ENCODE peak calls at places on chromosomes 7 and 10, in four cellular contexts. Y is heart left ventricle, E is heart right ventricle, F is keratinocyte. H is an unnamed sample. For H3K9me3, the result is how much of the 10 kb centered on the place peaks cover.

GRCh38 chr10:68327889-68328786 is 3.7 kb upstream of the HNRNPH3 start:
- DNase-seq in Y (no peak), E (no peak), F (no peak), H (no peak)

GRCh38 chr10:68489919-68490318 is 18.1 kb upstream of the DNA2 start:
- DNase-seq in Y (no peak), E (no peak), F (no peak), H (no peak)

GRCh38 chr10:19505320-19506092 is 310.7 kb upstream of the PLXDC2 start:
- DNase-seq in Y (no peak), E (no peak), F (no peak), H (no peak)

GRCh38 chr7:158244873-158245723 is 342.5 kb downstream of the PTPRN2 start:
- DNase-seq in Y (no peak), E (no peak), F (no peak), H (no peak)

GRCh38 chr7:27155816-27156507 is 513 bp downstream of the HOXA7 start:
- DNase-seq in Y (no peak), E (no peak), F (no peak), H (peak)

GRCh38 chr10:21675157-21675796 is 141.2 kb downstream of the MLLT10 start:
- DNase-seq in Y (no peak), E (no peak), F (no peak), H (peak)

GRCh38 chr10:119119400-119119799 is 15.5 kb downstream of the DENND10 start:
- DNase-seq in Y (no peak), E (no peak), F (no peak), H (no peak)

GRCh38 chr10:69160809-69161225 is 19.2 kb upstream of the SUPV3L1 start:
- DNase-seq in Y (no peak), E (no peak), F (no peak), H (no peak)

GRCh38 chr10:3780056-3780765 is 4.8 kb downstream of the KLF6 start:
- DNase-seq in Y (no peak), E (no peak), F (no peak), H (no peak)

GRCh38 chr10:83965473-83965872 is 173.8 kb upstream of the GHITM start:
- DNase-seq in Y (no peak), E (no peak), F (no peak), H (no peak)

GRCh38 chr10:103605359-103606156 is 112.1 kb downstream of the NEURL1 start:
- DNase-seq in Y (peak), E (no peak), F (no peak), H (peak)

GRCh38 chr7:8274589-8274988 is 12.6 kb upstream of the ICA1 start:
- DNase-seq in Y (no peak), E (no peak), F (no peak), H (no peak)

GRCh38 chr10:3702569-3702968 is 82.4 kb downstream of the KLF6 start:
- DNase-seq in Y (no peak), E (no peak), F (no peak), H (no peak)

GRCh38 chr7:37410305-37411209 is 38.1 kb downstream of the ELMO1 start:
- DNase-seq in Y (no peak), E (no peak), F (no peak), H (no peak)

GRCh38 chr7:1713502-1714484 is 43.7 kb downstream of the ELFN1 start:
- DNase-seq in Y (peak), E (peak), F (no peak), H (peak)

GRCh38 chr10:130246113-130246512 is 109.9 kb downstream of the GLRX3 start:
- DNase-seq in Y (no peak), E (no peak), F (no peak), H (no peak)
- H3K9me3 ChIP-seq in Y (under half), E (under half), F (under half), H (under half)

DNA sequence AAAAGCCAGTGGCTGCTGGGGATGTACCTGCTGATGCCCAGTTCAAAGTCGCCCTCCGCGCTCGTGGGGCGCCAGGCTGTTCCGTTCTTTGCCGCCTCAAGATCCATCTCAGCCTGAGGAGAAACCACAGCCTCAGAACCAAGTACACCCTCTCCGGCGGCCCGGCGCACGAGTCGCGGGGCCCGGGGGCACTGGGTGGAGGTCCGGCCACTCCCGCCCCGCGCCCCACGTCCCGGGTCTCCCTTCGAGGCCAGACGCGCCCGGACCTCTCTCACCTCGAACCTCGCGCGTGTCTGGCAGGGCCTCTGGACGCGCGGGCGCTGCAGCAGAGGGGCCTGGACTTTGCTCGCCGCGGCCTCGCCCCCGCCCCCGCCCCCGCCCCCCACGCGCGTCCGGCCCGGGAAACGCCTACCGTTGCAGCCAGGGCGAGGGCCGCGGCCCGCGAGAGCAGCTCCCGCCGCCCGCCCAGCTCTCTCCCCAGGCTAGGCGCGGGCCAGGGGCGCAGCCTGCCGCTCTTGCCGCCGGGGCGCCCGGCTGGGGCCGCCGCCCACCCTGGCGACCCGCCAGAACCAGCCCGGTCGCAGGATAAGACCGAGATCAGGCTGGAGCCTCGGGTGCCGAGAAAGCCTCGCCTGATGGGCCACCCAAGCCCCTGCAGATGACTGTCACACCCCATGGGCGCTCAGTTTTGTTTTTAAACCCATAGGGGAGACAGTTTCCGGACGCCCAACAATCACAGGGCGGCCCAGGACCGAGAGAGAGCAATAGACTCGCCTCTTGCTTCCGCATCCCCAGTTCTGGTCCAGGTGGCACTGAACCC is at the start of gene ABCB4:
- DNase-seq in Y (peak), E (peak), F (no peak), H (no peak)
- H3K4me3 ChIP-seq in Y (peak), E (peak), F (no peak), H (no peak)

GRCh38 chr10:29113251-29113945 is 175.5 kb upstream of the LYZL1 start:
- DNase-seq in Y (no peak), E (no peak), F (no peak), H (no peak)

GRCh38 chr10:29124864-29125263 is 164.0 kb upstream of the LYZL1 start:
- DNase-seq in Y (no peak), E (no peak), F (no peak), H (no peak)

GRCh38 chr10:29120216-29120615 is 168.7 kb upstream of the LYZL1 start:
- DNase-seq in Y (no peak), E (no peak), F (peak), H (no peak)

GRCh38 chr10:29117781-29118180 is 171.1 kb upstream of the LYZL1 start:
- DNase-seq in Y (no peak), E (no peak), F (no peak), H (no peak)

DNA sequence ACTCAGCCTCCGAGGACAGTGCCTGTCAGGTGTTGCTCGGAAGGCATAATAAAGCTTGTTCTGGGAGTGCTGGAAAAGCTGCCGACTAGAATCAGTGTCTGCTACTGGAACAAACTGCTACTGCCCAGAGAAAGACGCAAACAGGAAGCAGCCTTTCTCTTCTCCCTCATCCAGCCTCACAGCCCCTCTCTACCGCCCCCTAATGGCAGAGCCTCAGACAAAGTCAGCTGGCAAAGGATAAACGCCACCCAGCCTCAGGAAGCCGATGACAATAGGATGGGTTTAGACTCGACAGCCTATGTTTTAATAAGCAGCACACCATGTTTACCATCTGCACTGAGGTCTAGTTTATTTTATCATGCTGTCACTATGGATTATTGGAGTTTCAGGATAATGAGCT is 169.5 kb upstream of the LYZL1 start:
- DNase-seq in Y (no peak), E (no peak), F (no peak), H (peak)
- TF ChIP-seq CTCF in Y (peak), E (peak), F (peak), H (peak)

DNA sequence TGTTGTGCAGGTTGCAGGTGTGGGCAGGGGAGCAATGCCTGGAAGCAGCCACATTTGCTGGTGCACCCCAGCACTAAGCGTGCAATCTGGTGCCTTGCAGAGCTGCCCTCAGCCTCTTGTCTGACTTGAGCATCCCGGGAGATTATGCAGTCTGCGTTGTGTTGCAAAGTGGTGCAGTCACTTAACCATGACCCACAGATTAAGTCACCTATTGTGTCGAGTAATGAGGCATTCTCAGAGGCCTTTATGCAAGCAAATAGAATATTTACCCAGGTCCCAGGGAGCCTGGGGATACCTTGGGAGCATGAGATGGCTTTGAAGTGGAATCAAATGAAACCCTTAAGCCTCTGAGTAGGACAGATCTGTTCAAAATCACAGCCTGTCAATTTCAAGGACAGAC is 529.0 kb downstream of the TYW1 start:
- DNase-seq in Y (no peak), E (no peak), F (no peak), H (peak)
- H3K9me3 ChIP-seq in Y (under half), E (under half), F (under half), H (under half)

DNA sequence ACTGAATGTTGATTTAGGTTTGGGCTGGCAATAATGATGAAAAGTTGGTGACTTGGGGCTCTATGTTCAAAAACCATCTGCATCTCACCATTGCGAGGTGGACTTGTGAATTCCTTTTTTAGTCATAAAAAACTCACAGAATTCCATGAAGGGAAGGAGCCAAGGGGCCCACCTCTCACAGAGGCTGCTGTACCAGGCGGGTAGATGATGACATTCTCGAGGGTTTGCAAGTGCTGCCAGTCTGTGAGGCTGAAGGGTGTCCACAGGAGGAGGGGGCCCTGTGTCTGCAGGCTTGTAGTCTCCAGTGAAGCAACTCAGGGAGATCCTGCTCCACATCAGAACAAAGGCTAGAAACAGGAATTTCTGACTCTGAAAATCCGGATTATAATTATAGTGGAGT is 195.6 kb upstream of the ZNF32 start:
- DNase-seq in Y (no peak), E (no peak), F (no peak), H (no peak)
- H3K4me3 ChIP-seq in Y (no peak), E (no peak), F (no peak), H (no peak)

DNA sequence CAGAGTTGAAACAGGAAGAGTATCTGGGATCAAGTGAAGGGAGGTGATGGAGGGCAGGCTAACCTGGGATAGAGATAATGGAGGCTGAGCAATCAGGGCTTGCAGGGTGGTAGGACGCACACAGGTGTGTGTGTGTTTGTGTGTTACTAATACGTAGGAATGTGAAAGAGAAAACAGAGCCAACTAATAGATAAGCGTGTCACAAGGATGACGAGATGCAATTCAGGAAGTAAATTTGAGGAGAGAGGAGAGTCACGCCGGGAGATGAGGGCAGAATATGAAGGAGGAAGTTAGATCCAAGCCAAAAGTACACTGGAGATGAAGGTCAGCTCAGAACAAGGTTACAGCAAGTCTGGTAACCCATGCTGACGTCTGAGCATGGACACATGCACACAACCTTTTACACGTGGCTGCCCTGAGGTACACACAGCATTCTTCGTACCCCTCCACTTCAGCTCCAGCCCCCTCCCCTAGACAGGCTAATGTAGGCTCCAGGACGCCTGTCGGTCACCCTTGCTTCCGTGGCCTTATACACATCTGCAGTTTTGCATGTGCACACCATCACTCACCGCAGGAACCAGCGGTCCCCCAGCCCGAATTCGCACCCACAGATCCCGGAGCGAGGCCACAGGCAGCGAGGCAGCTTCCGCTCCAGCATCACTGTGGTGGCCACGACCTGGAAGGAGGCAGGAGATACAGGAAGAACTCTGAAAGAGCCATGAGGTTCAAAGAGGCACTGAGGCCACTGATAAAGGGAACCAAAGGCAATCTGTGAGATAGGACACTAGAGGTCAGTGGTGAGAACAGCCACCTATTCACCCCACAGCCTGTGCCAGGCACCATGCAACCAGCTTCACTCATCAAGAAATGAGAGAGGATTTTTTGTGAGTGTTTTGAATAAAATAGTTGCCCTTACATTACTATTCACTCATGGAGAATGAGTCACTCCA is 23.7 kb upstream of the TRPV6 start:
- DNase-seq in Y (no peak), E (no peak), F (no peak), H (peak)
- TF ChIP-seq CTCF in Y (peak), E (no peak), F (peak), H (peak)

H was measured in WERI-Rb-1.